ENCODE peak calls at places on chromosomes 5 and 9, in eight cellular contexts. P is ovary, A is left ventricle myocardium inferior, D is fibroblast of lung, R is psoas muscle, S is uterus, B is stomach, F is pancreas. H is an unnamed sample.

GRCh38 chr5:120151825-120152224 is 312.3 kb upstream of the PRR16 start:
- DNase-seq in R (no peak), D (no peak), F (no peak), B (no peak), P (no peak), A (no peak), S (no peak), H (no peak)

GRCh38 chr9:76818271-76818670 is 54.0 kb downstream of the PCA3 start:
- DNase-seq in S (peak; percentile 93), B (peak; percentile 69), R (no peak), D (peak; percentile 99), A (peak; percentile 27), P (peak; percentile 81), F (peak; percentile 69), H (peak; percentile 75)

GRCh38 chr9:124489222-124489621 is 18.0 kb downstream of the NR5A1 start:
- DNase-seq in F (no peak), R (no peak), P (no peak), D (peak; percentile 20), S (no peak), A (no peak), B (no peak), H (no peak)

GRCh38 chr9:131037336-131038255 is 28.6 kb downstream of the LAMC3 start:
- DNase-seq in B (no peak), D (no peak), P (no peak), F (no peak), R (no peak), A (no peak), S (no peak), H (no peak)

GRCh38 chr5:14178091-14178490 is 34.9 kb downstream of the TRIO start:
- DNase-seq in S (no peak), F (no peak), D (peak; percentile 81), A (no peak), B (no peak), P (no peak), R (no peak), H (no peak)

GRCh38 chr5:72179816-72180440 is 72.7 kb downstream of the MAP1B start:
- DNase-seq in P (no peak), F (no peak), S (no peak), A (no peak), D (peak; percentile 48), R (no peak), B (no peak), H (peak; percentile 38)

GRCh38 chr9:102867488-102867887 is 127.6 kb upstream of the CYLC2 start:
- DNase-seq in R (no peak), B (no peak), S (no peak), F (peak; percentile 13), P (no peak), D (peak; percentile 89), A (no peak), H (peak; percentile 23)

GRCh38 chr9:13033959-13034695 is 245.4 kb downstream of the MPDZ start:
- DNase-seq in P (peak; percentile 54), A (peak; percentile 45), B (peak; percentile 62), S (peak; percentile 43), F (peak; percentile 39), D (peak; percentile 56), R (peak; percentile 66), H (peak; percentile 85)

GRCh38 chr5:140725799-140726471 is 25.7 kb downstream of the ZMAT2 start:
- DNase-seq in B (peak; percentile 49), R (peak; percentile 58), F (peak; percentile 63), P (peak; percentile 41), A (no peak), S (peak; percentile 45), D (peak; percentile 92), H (peak; percentile 66)

GRCh38 chr9:97850746-97851449 is 2.1 kb upstream of the FOXE1 start:
- DNase-seq in F (no peak), P (no peak), A (no peak), R (no peak), B (no peak), D (no peak), S (no peak), H (no peak)
- H3K4me3 ChIP-seq in F (no peak overlapping the region), P (no peak overlapping the region), A (no peak overlapping the region), R (no peak overlapping the region), B (no peak overlapping the region), D (no peak overlapping the region), S (no peak overlapping the region), H (no peak overlapping the region)

DNA sequence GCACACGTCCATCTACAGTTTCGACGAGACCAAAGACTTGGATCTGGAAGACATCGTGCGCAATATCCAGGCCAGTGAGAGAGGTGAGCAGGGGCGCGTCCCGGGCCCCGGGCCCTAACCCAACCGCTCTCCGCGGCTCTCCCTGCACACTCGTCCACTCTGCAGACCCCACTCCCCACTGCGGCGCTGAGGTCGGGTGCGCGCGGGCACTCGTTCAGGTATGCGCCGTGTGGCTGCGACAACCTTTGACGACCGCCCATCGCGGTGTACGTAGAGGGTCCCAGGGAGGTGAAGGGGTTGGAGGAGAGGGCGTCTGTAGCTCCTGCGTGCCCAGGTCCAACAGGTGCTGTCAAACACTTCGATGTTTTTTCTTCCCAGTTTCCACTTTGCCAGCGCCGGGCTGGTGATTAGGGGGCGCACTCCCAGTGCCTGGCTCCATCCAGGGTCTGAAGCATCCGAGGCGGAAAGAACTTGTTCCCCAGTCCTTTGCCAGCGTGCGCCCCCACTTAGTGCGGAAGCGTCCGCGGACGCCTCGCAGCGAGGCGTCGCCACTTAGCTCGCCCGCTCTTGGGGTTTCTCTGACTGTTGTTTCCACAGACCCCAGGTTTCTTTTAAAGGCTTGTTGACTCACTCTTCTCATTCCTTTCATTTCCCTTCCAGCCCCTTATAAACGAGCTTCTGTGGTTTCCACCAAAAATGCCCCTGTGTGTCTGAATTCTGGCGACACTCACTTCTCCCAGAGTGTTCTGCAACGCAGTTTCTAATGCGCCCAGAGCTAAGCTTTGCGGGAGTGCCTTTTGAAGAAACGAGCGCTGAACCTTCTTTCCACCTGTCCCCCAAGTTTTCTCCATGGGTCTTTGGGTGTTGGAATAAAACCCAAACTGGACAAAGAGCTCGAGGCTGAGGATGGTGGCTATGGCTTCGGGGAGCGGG is 1.6 kb downstream of the NPR3 start:
- DNase-seq in F (no peak), S (no peak), D (peak; percentile 51), A (no peak), P (no peak), R (no peak), B (no peak), H (peak; percentile 55)
- H3K4me3 ChIP-seq in F (no peak overlapping the region), S (peak overlapping the region; percentile 57), D (peak overlapping the region; percentile 54), A (peak overlapping the region; percentile 79), P (peak overlapping the region; percentile 32), R (peak overlapping the region; percentile 80), B (peak overlapping the region; percentile 79), H (peak overlapping the region; percentile 66)

GRCh38 chr5:157550668-157551067 is 24.9 kb downstream of the ADAM19 start:
- DNase-seq in F (no peak), D (no peak), R (no peak), A (no peak), S (no peak), B (no peak), P (no peak), H (no peak)

GRCh38 chr5:157548513-157549282 is 26.9 kb downstream of the ADAM19 start:
- DNase-seq in R (no peak), D (peak; percentile 93), F (no peak), B (no peak), A (no peak), P (no peak), S (no peak), H (no peak)

GRCh38 chr5:157547909-157548512 is 27.6 kb downstream of the ADAM19 start:
- DNase-seq in F (no peak), B (no peak), D (no peak), R (no peak), S (no peak), P (no peak), A (no peak), H (no peak)

GRCh38 chr5:157549283-157549629 is 26.3 kb downstream of the ADAM19 start:
- DNase-seq in A (no peak), P (no peak), F (no peak), D (peak; percentile 86), S (no peak), B (no peak), R (no peak), H (no peak)

DNA sequence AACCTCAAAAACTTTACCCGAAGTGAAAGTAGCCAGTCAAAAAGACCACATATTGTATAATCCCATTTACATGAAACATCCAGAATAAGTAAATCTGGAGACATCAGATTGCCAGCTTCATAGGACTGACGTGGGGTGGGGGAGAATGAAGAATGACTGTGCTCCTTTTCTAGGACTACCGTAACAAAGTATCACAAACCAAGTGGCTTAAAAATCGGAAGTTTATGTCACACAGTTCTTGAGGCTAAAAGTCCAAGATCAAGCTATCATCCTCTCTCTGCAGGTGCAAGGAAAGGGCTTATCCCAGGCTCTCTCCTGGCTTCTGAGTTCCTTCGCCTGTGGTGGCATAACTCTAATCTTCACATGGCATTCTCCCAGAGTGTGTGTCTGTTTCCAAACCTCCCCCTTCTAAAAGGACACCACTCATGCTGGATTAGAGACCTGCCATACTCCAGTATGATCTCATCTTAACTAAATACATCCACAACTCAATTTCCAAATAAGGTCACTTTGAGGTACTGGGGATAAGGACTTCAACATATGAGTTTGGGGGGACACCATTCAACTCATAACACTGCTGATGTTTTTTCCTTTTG is 25.5 kb downstream of the ADAM19 start:
- DNase-seq in P (no peak), S (no peak), A (no peak), R (no peak), D (peak; percentile 56), B (no peak), F (no peak), H (no peak)
- H3K4me3 ChIP-seq in P (no peak overlapping the region), S (no peak overlapping the region), A (no peak overlapping the region), R (no peak overlapping the region), D (no peak overlapping the region), B (no peak overlapping the region), F (no peak overlapping the region), H (no peak overlapping the region)

GRCh38 chr9:110142253-110142652 is 65.7 kb downstream of the C9orf152 start:
- DNase-seq in A (no peak), B (no peak), F (no peak), R (no peak), S (no peak), P (no peak), D (no peak), H (no peak)

GRCh38 chr9:110142868-110143866 is 64.8 kb downstream of the C9orf152 start:
- DNase-seq in P (no peak), D (no peak), R (no peak), A (no peak), B (no peak), S (no peak), F (no peak), H (no peak)

GRCh38 chr9:110146371-110146770 is 61.6 kb downstream of the C9orf152 start:
- DNase-seq in P (no peak), A (no peak), R (no peak), F (no peak), S (no peak), B (no peak), D (peak; percentile 52), H (no peak)

GRCh38 chr9:110141118-110141797 is 66.7 kb downstream of the C9orf152 start:
- DNase-seq in R (no peak), P (peak; percentile 61), B (no peak), D (peak; percentile 99), S (peak; percentile 69), A (no peak), F (peak; percentile 37), H (peak; percentile 59)

DNA sequence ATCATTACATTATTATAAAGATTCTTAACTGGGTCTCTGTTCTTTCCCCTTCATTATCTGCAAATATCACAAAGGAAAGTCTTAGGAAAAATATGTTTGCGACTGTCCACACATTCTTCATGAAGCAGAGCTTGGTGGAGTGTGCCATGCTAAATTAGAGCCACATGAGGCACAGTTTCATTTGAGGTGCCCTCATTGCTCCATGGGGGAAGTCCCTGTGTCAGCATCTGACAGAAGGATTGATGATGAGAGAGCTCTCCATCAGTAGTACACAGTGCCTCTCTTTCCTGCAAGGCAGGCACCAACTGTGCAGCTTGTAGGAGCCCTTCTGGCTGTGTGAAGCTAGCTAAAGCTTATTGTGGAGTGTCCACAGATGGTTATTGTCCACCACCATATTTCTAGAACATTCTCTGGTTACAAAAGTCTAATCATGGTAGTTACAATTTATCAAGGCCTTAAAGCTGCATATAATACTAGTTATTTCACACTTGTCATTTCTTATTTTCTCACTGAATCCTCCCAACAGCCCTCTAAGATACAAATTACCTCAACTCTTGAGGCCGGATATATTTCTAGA is 63.9 kb downstream of the C9orf152 start:
- DNase-seq in F (no peak), A (no peak), B (no peak), R (no peak), D (no peak), S (no peak), P (no peak), H (no peak)
- H3K4me3 ChIP-seq in F (no peak overlapping the region), A (no peak overlapping the region), B (no peak overlapping the region), R (no peak overlapping the region), D (no peak overlapping the region), S (no peak overlapping the region), P (no peak overlapping the region), H (no peak overlapping the region)

H was measured in right cardiac atrium.